ENCODE peak calls at places on chromosomes 13 and 19, in six cellular contexts. One of them, this sample, is unnamed.
A peak's percentile ranks its signal among the peaks of the same experiment; 100 is the strongest.

GRCh38 chr13:40178130-40178529 is 488.3 kb downstream of the FOXO1 start:
- DNase-seq in body of pancreas: no peak
- DNase-seq in fibroblast of lung: no peak
- DNase-seq in HCT116: no peak
- DNase-seq in cardiac muscle cell: no peak
- DNase-seq in OCI-LY7: no peak
- DNase-seq in this sample: no peak

GRCh38 chr19:1400281-1401137 is 833 bp downstream of the GAMT start:
- DNase-seq in OCI-LY7: no peak
- DNase-seq in HCT116: no peak
- DNase-seq in fibroblast of lung: no peak
- DNase-seq in cardiac muscle cell: peak; percentile 22
- DNase-seq in body of pancreas: peak; percentile 86
- DNase-seq in this sample: peak; percentile 78

GRCh38 chr13:31038834-31039552 is 106.5 kb downstream of the TEX26 start:
- DNase-seq in fibroblast of lung: peak; percentile 25
- DNase-seq in HCT116: no peak
- DNase-seq in OCI-LY7: peak; percentile 72
- DNase-seq in body of pancreas: no peak
- DNase-seq in cardiac muscle cell: peak; percentile 54
- DNase-seq in this sample: no peak

GRCh38 chr13:59745395-59745788 is 418.3 kb downstream of the DIAPH3 start:
- DNase-seq in cardiac muscle cell: peak; percentile 47
- DNase-seq in fibroblast of lung: peak; percentile 57
- DNase-seq in HCT116: no peak
- DNase-seq in OCI-LY7: no peak
- DNase-seq in body of pancreas: no peak
- DNase-seq in this sample: no peak

GRCh38 chr19:21655540-21656126 is 111.7 kb downstream of the ZNF100 start:
- DNase-seq in fibroblast of lung: no peak
- DNase-seq in HCT116: no peak
- DNase-seq in OCI-LY7: no peak
- DNase-seq in body of pancreas: no peak
- DNase-seq in cardiac muscle cell: no peak
- DNase-seq in this sample: no peak

GRCh38 chr19:6828698-6829633 is 56.5 kb downstream of the VAV1 start:
- DNase-seq in HCT116: peak; percentile 98
- DNase-seq in cardiac muscle cell: no peak
- DNase-seq in body of pancreas: no peak
- DNase-seq in fibroblast of lung: no peak
- DNase-seq in OCI-LY7: peak; percentile 85
- DNase-seq in this sample: no peak

GRCh38 chr19:29378126-29378525 is 147.7 kb upstream of the VSTM2B start:
- DNase-seq in OCI-LY7: no peak
- DNase-seq in HCT116: no peak
- DNase-seq in cardiac muscle cell: no peak
- DNase-seq in fibroblast of lung: no peak
- DNase-seq in body of pancreas: no peak
- DNase-seq in this sample: no peak

GRCh38 chr13:49218493-49219051 is 1.6 kb upstream of the MLNR start:
- DNase-seq in fibroblast of lung: peak; percentile 28
- DNase-seq in HCT116: no peak
- DNase-seq in OCI-LY7: no peak
- DNase-seq in body of pancreas: no peak
- DNase-seq in cardiac muscle cell: peak; percentile 32
- DNase-seq in this sample: peak; percentile 43

GRCh38 chr19:7303470-7303869 is 9.3 kb upstream of the INSR start:
- DNase-seq in body of pancreas: no peak
- DNase-seq in HCT116: no peak
- DNase-seq in OCI-LY7: no peak
- DNase-seq in cardiac muscle cell: no peak
- DNase-seq in fibroblast of lung: no peak
- DNase-seq in this sample: no peak

GRCh38 chr13:107808388-107808787 is 406.9 kb downstream of the LIG4 start:
- DNase-seq in cardiac muscle cell: peak; percentile 51
- DNase-seq in fibroblast of lung: peak; percentile 32
- DNase-seq in HCT116: no peak
- DNase-seq in body of pancreas: no peak
- DNase-seq in OCI-LY7: no peak
- DNase-seq in this sample: no peak

GRCh38 chr19:4152241-4152998 is 1.0 kb upstream of the CREB3L3 start:
- DNase-seq in HCT116: no peak
- DNase-seq in fibroblast of lung: no peak
- DNase-seq in OCI-LY7: no peak
- DNase-seq in body of pancreas: no peak
- DNase-seq in cardiac muscle cell: no peak
- DNase-seq in this sample: no peak

GRCh38 chr19:28535352-28535775 is 677.6 kb downstream of the UQCRFS1 start:
- DNase-seq in cardiac muscle cell: no peak
- DNase-seq in OCI-LY7: no peak
- DNase-seq in HCT116: no peak
- DNase-seq in body of pancreas: no peak
- DNase-seq in fibroblast of lung: no peak
- DNase-seq in this sample: no peak

GRCh38 chr19:492091-492531 is 4.2 kb upstream of the MADCAM1 start:
- DNase-seq in body of pancreas: no peak
- DNase-seq in cardiac muscle cell: no peak
- DNase-seq in HCT116: no peak
- DNase-seq in fibroblast of lung: no peak
- DNase-seq in OCI-LY7: peak; percentile 53
- DNase-seq in this sample: no peak

GRCh38 chr13:110018009-110018408 is 231.6 kb upstream of the IRS2 start:
- DNase-seq in fibroblast of lung: no peak
- DNase-seq in OCI-LY7: no peak
- DNase-seq in cardiac muscle cell: no peak
- DNase-seq in body of pancreas: no peak
- DNase-seq in HCT116: no peak
- DNase-seq in this sample: no peak

GRCh38 chr19:54035215-54036178 is 28.2 kb downstream of the VSTM1 start:
- DNase-seq in fibroblast of lung: peak; percentile 77
- DNase-seq in body of pancreas: no peak
- DNase-seq in cardiac muscle cell: peak; percentile 91
- DNase-seq in HCT116: no peak
- DNase-seq in OCI-LY7: no peak
- DNase-seq in this sample: no peak

GRCh38 chr13:75762066-75762937 is 126.2 kb downstream of the LMO7 start:
- DNase-seq in body of pancreas: peak; percentile 35
- DNase-seq in fibroblast of lung: peak; percentile 64
- DNase-seq in OCI-LY7: no peak
- DNase-seq in HCT116: no peak
- DNase-seq in cardiac muscle cell: no peak
- DNase-seq in this sample: no peak

GRCh38 chr13:44815507-44816074 is 173.7 kb downstream of the NUFIP1 start:
- DNase-seq in body of pancreas: peak; percentile 65
- DNase-seq in fibroblast of lung: peak; percentile 92
- DNase-seq in cardiac muscle cell: peak; percentile 98
- DNase-seq in OCI-LY7: no peak
- DNase-seq in HCT116: peak; percentile 67
- DNase-seq in this sample: no peak

GRCh38 chr19:57068921-57069697 is 50.7 kb upstream of the USP29 start:
- DNase-seq in OCI-LY7: no peak
- DNase-seq in body of pancreas: peak; percentile 6
- DNase-seq in cardiac muscle cell: no peak
- DNase-seq in HCT116: no peak
- DNase-seq in fibroblast of lung: no peak
- DNase-seq in this sample: peak; percentile 87

GRCh38 chr19:23762884-23763711 is 4.4 kb upstream of the ZNF681 start:
- DNase-seq in fibroblast of lung: peak; percentile 48
- DNase-seq in HCT116: no peak
- DNase-seq in OCI-LY7: peak; percentile 84
- DNase-seq in cardiac muscle cell: peak; percentile 72
- DNase-seq in body of pancreas: peak; percentile 87
- DNase-seq in this sample: no peak
- H3K4me3 ChIP-seq in fibroblast of lung: peak overlapping the region; percentile 83
- H3K4me3 ChIP-seq in HCT116: no peak overlapping the region
- H3K4me3 ChIP-seq in OCI-LY7: peak overlapping the region; percentile 85
- H3K4me3 ChIP-seq in cardiac muscle cell: peak overlapping the region; percentile 43
- H3K4me3 ChIP-seq in body of pancreas: peak overlapping the region; percentile 89
- H3K4me3 ChIP-seq in this sample: no peak overlapping the region

GRCh38 chr19:19407640-19407933 is 2.1 kb downstream of the GATAD2A start:
- DNase-seq in HCT116: no peak
- DNase-seq in OCI-LY7: peak; percentile 16
- DNase-seq in fibroblast of lung: no peak
- DNase-seq in cardiac muscle cell: no peak
- DNase-seq in body of pancreas: no peak
- DNase-seq in this sample: peak; percentile 48
- H3K27ac ChIP-seq in HCT116: peak overlapping the region; percentile 28
- H3K27ac ChIP-seq in OCI-LY7: no peak overlapping the region
- H3K27ac ChIP-seq in fibroblast of lung: peak overlapping the region; percentile 79
- H3K27ac ChIP-seq in cardiac muscle cell: peak overlapping the region; percentile 82
- H3K27ac ChIP-seq in body of pancreas: peak overlapping the region; percentile 90
- H3K27ac ChIP-seq in this sample: peak overlapping the region; percentile 84

GRCh38 chr19:15260939-15261338 is 28.7 kb upstream of the EPHX3 start:
- DNase-seq in HCT116: no peak
- DNase-seq in fibroblast of lung: no peak
- DNase-seq in cardiac muscle cell: no peak
- DNase-seq in body of pancreas: no peak
- DNase-seq in OCI-LY7: no peak
- DNase-seq in this sample: no peak
- TF ChIP-seq CTCF in HCT116: peak; percentile 79
- TF ChIP-seq CTCF in fibroblast of lung: peak; percentile 29
- TF ChIP-seq CTCF in cardiac muscle cell: peak; percentile 27
- TF ChIP-seq CTCF in body of pancreas: no peak
- TF ChIP-seq CTCF in OCI-LY7: peak; percentile 56
- TF ChIP-seq CTCF in this sample: peak; percentile 32

DNA sequence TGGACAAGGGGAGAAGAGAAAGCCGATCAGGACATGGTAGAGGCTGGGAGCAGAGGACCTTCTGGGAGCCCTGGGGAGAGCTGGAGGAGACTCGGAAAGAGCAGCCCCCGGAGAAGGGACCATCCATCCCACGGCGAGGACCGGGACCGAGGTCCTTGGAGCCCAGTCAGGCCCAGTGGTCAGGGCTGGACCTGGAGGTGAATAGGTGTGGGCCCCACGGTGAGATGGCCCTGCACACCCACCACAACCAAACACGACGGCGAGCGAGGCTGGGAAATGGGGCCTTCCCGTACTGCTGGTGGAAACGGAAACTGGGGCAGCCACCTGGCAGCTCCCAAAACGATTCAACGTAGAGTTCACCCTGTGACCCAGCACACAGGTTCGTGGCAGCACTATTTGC is 3.7 kb upstream of the NTN5 start:
- DNase-seq in HCT116: no peak
- DNase-seq in cardiac muscle cell: no peak
- DNase-seq in body of pancreas: no peak
- DNase-seq in fibroblast of lung: no peak
- DNase-seq in OCI-LY7: no peak
- DNase-seq in this sample: no peak
- H3K4me3 ChIP-seq in HCT116: no peak overlapping the region
- H3K4me3 ChIP-seq in cardiac muscle cell: no peak overlapping the region
- H3K4me3 ChIP-seq in body of pancreas: no peak overlapping the region
- H3K4me3 ChIP-seq in fibroblast of lung: no peak overlapping the region
- H3K4me3 ChIP-seq in OCI-LY7: no peak overlapping the region
- H3K4me3 ChIP-seq in this sample: no peak overlapping the region

GRCh38 chr19:17109300-17109699 is 33.7 kb downstream of the MYO9B start:
- DNase-seq in fibroblast of lung: no peak
- DNase-seq in OCI-LY7: no peak
- DNase-seq in HCT116: no peak
- DNase-seq in body of pancreas: no peak
- DNase-seq in cardiac muscle cell: no peak
- DNase-seq in this sample: no peak
- H3K27ac ChIP-seq in fibroblast of lung: no peak overlapping the region
- H3K27ac ChIP-seq in OCI-LY7: no peak overlapping the region
- H3K27ac ChIP-seq in HCT116: no peak overlapping the region
- H3K27ac ChIP-seq in body of pancreas: peak overlapping the region; percentile 55
- H3K27ac ChIP-seq in cardiac muscle cell: no peak overlapping the region
- H3K27ac ChIP-seq in this sample: no peak overlapping the region

DNA sequence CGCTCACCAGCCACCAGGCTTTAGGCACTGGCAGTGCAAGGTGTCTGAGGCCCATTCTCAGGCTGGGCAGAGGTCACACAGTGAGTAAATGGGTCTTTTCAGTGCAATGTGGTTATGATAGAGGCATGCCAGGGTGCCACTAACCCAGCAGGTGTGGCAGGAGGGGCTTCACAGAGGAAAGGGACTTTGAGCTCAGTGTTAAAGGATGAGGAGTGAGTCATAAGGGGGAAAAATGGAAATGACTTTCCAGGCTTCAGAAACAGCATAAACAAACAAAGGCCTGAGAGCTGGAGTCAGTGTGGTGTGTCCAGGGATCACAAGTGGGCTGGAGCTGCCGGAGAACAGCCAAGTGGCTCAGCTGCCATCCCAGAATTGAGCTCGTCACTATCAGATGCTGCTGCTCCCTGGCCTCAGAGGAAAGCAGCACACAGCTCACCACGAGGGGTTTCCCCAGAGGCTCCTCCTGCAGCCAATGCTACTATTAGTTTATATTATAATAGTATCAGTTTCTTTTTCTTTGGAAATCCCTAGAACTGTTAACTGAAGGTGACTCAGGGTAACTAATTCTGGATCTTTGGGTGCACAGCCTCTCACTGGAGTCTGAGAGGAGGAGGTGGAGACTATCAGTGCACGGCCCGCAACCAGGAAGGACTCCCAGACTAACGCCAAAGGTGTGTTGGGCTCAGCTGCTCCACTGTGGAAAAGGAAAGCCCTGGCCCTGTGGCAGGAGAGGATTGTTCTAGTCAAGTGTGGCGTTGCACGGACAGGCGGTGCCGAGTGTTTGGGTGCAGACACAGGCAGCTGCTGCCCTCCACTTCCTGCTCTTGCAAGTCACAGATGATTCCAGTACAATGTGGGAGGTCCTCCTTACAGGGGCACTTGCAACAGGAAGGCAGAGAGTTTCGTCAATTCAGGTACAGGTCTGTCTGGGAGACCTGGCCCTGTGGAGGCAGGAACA is 39.5 kb downstream of the DHRS12 start:
- DNase-seq in fibroblast of lung: peak; percentile 92
- DNase-seq in body of pancreas: peak; percentile 92
- DNase-seq in cardiac muscle cell: peak; percentile 54
- DNase-seq in OCI-LY7: no peak
- DNase-seq in HCT116: no peak
- DNase-seq in this sample: no peak
- TF ChIP-seq CTCF in fibroblast of lung: peak; percentile 6
- TF ChIP-seq CTCF in body of pancreas: no peak
- TF ChIP-seq CTCF in cardiac muscle cell: no peak
- TF ChIP-seq CTCF in OCI-LY7: no peak
- TF ChIP-seq CTCF in HCT116: no peak
- TF ChIP-seq CTCF in this sample: no peak

GRCh38 chr19:13996928-13997636 is 9.0 kb downstream of the RFX1 start:
- DNase-seq in HCT116: no peak
- DNase-seq in OCI-LY7: no peak
- DNase-seq in fibroblast of lung: no peak
- DNase-seq in body of pancreas: no peak
- DNase-seq in cardiac muscle cell: no peak
- DNase-seq in this sample: no peak

GRCh38 chr19:13995017-13995728 is 10.9 kb downstream of the RFX1 start:
- DNase-seq in OCI-LY7: no peak
- DNase-seq in body of pancreas: peak; percentile 87
- DNase-seq in cardiac muscle cell: peak; percentile 27
- DNase-seq in fibroblast of lung: peak; percentile 48
- DNase-seq in HCT116: no peak
- DNase-seq in this sample: no peak

GRCh38 chr19:13992025-13992424 is 14.1 kb downstream of the RFX1 start:
- DNase-seq in fibroblast of lung: no peak
- DNase-seq in OCI-LY7: no peak
- DNase-seq in cardiac muscle cell: no peak
- DNase-seq in HCT116: no peak
- DNase-seq in body of pancreas: no peak
- DNase-seq in this sample: no peak

GRCh38 chr19:13995878-13996765 is 10.0 kb downstream of the RFX1 start:
- DNase-seq in HCT116: no peak
- DNase-seq in fibroblast of lung: no peak
- DNase-seq in cardiac muscle cell: no peak
- DNase-seq in body of pancreas: no peak
- DNase-seq in OCI-LY7: no peak
- DNase-seq in this sample: no peak

GRCh38 chr19:13993554-13994308 is 12.4 kb downstream of the RFX1 start:
- DNase-seq in fibroblast of lung: no peak
- DNase-seq in cardiac muscle cell: no peak
- DNase-seq in HCT116: no peak
- DNase-seq in body of pancreas: no peak
- DNase-seq in OCI-LY7: no peak
- DNase-seq in this sample: no peak
- H3K4me3 ChIP-seq in fibroblast of lung: no peak overlapping the region
- H3K4me3 ChIP-seq in cardiac muscle cell: no peak overlapping the region
- H3K4me3 ChIP-seq in HCT116: no peak overlapping the region
- H3K4me3 ChIP-seq in body of pancreas: no peak overlapping the region
- H3K4me3 ChIP-seq in OCI-LY7: no peak overlapping the region
- H3K4me3 ChIP-seq in this sample: no peak overlapping the region